ENCODE peak calls at places on chromosome 12, in four cellular contexts. K is HEK293T, Q is HepG2, N is GM12878. S is an unnamed sample.

GRCh38 chr12:118126119-118126757 is 9.7 kb upstream of the PEBP1 start:
- DNase-seq in K (no peak), Q (peak), N (no peak), S (no peak)

GRCh38 chr12:51171884-51172514 is 936 bp downstream of the TFCP2 start:
- DNase-seq in K (no peak), Q (peak), N (peak), S (peak)

GRCh38 chr12:57983150-57983857 is 41.9 kb downstream of the ATP23 start:
- DNase-seq in K (peak), Q (peak), N (no peak), S (no peak)

GRCh38 chr12:22874151-22874550 is 249.2 kb downstream of the ETNK1 start:
- DNase-seq in K (no peak), Q (no peak), N (no peak), S (no peak)

GRCh38 chr12:51051787-51052186 is 3.7 kb downstream of the LETMD1 start:
- DNase-seq in K (no peak), Q (no peak), N (no peak), S (no peak)

GRCh38 chr12:121451931-121452330 is 52.0 kb downstream of the RNF34 start:
- DNase-seq in K (no peak), Q (no peak), N (no peak), S (no peak)

GRCh38 chr12:58575281-58575680 is 345.0 kb downstream of the LRIG3 start:
- DNase-seq in K (no peak), Q (no peak), N (no peak), S (no peak)

GRCh38 chr12:105192624-105193225 is 43.2 kb downstream of the APPL2 start:
- DNase-seq in K (no peak), Q (no peak), N (no peak), S (no peak)

GRCh38 chr12:15763336-15763735 is 25.9 kb downstream of the EPS8 start:
- DNase-seq in K (no peak), Q (no peak), N (no peak), S (no peak)

GRCh38 chr12:9404469-9405260 is 196.5 kb upstream of the PZP start:
- DNase-seq in K (no peak), Q (no peak), N (no peak), S (no peak)

GRCh38 chr12:69151254-69151751 is 88.1 kb upstream of the CPSF6 start:
- DNase-seq in K (no peak), Q (no peak), N (no peak), S (no peak)

GRCh38 chr12:49293056-49293956 is 1.6 kb upstream of the PRPH start:
- DNase-seq in K (no peak), Q (no peak), N (no peak), S (no peak)

GRCh38 chr12:8648598-8649205 is 13.9 kb downstream of the MFAP5 start:
- DNase-seq in K (no peak), Q (no peak), N (peak), S (no peak)

DNA sequence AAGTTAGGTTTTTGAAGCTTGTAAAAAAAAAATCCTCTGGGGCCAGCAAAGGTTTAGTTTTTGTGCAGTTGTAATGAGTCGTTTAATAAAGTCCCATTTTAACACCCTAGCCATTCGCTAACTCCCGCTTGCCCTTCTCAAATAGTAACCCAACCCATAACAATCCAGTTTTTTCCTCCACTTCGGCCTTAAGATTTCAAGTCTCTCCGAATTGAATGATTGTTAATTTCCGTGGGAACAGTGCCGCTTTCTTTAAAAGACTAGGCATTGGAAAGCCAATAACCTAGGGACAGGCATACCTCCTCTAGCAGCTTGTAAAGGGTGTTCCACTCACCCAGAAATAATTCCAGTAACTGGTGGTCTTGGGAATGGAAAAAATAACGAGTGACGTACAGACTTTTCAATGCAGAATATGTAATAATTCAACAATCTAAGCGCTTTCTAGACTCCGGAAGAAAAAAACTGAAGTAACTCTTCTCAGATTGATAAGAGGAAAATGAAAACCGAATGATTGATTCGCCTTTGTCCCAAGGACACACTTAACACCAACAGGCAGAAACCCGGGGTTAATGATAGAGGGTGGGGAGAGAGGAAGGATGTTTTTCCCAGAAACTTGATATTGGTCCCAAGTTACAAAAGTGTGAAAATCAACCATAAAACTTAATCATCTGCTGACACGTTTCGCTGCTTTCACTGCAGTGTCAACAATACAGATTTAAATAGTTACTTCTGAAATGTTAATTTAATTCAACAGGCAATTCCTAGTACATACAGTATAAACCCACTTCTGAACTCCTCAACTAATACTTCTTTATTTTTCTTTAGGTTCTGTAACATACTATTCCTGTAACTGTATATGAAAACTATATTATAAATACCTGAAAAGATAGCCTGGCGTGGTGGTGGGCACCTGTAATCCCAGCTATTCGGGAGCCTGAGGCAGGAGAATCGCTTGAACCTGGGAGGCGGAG is 1.0 kb upstream of the SINHCAF start:
- DNase-seq in K (no peak), Q (no peak), N (no peak), S (no peak)
- TF ChIP-seq FOXK2 in K (no peak), Q (no peak), N (no peak), S (no peak)

DNA sequence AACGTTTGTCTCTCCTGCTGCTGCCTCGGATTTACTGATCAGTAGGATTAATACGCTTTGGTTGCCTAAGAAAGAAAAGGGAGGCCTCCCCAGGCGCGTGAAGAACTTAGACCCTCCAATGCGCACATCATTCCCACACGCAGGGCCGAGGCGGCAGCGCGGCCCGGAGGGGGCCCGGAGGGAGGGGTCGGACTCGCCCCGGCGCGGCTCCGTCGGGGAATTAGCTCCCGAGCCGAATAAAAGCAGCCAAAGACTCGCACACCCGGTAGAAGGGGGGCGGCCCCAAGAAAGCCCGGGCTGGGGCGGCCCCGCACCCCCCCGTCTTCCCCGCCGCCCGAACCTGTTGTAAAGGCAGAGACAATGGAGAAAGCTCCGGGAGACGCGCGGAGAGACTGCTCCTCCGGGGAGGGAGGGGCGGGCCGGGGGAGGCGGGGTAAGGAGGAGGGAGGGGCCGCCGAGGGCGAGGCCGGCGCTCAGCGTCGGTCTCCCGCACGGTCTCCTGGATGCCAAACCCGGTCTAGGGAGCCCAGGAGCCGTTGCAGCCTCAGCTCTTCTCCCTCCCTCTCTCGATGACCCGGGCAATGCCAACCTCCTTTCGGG is at the start of gene NELL2:
- DNase-seq in K (peak), Q (no peak), N (no peak), S (peak)
- TF ChIP-seq FOXK2 in K (no peak), Q (no peak), N (no peak), S (no peak)

DNA sequence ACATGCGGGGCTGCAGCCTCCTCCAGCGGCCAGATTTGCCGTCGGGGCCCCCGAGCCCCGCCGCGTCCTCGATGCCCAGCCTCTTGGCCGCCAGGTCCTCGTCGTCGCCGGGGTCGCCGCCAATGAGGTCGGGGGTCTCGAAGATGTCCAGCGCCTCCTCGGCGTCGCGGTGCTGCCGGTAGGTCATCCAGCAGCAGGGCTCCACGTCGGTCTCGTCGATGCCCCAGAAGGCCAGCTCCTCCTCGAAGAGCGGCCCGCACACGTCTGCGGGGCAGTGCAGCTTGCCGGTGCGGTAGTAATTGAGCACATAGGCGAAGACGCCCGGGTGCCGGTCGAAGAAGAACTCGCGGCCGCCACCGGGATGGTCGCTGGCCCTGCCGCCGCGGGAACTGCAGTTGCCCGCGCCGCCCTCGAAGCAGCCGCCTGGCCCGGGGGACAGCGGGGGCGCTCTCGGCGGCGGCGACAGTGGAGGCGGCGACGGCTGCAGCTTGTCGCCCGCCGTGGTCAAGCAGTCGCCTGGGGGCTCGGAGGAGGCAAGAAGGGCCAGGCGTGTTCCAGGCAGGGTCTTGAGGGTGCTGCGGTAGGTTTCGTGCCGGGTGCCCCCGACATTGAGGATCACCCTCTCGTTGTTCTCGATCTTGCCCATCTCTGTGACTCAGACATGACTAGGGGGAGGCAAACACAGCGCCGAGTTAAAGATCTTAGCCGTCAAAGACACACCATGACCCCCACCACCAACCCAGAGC is 2.1 kb downstream of the KCNC2 start:
- DNase-seq in K (no peak), Q (no peak), N (no peak), S (no peak)
- TF ChIP-seq FOXK2 in K (no peak), Q (no peak), N (no peak), S (no peak)

GRCh38 chr12:1741154-1741949 is 50.5 kb downstream of the ADIPOR2 start:
- DNase-seq in K (no peak), Q (peak), N (no peak), S (no peak)
- TF ChIP-seq FOXK2 in K (no peak), Q (no peak), N (no peak), S (no peak)

GRCh38 chr12:45379261-45379660 is 163.4 kb downstream of the ANO6 start:
- DNase-seq in K (no peak), Q (no peak), N (no peak), S (no peak)
- TF ChIP-seq FOXK2 in K (no peak), Q (no peak), N (no peak), S (no peak)

GRCh38 chr12:119624971-119625370 is 31.4 kb downstream of the TMEM233 start:
- DNase-seq in K (no peak), Q (no peak), N (no peak), S (no peak)
- TF ChIP-seq FOXK2 in K (no peak), Q (no peak), N (no peak), S (no peak)

GRCh38 chr12:80406253-80406652 is 37.8 kb upstream of the PTPRQ start:
- DNase-seq in K (no peak), Q (no peak), N (no peak), S (no peak)

GRCh38 chr12:80404629-80405028 is 39.4 kb upstream of the PTPRQ start:
- DNase-seq in K (no peak), Q (no peak), N (no peak), S (no peak)

GRCh38 chr12:80400591-80400991 is 43.4 kb upstream of the PTPRQ start:
- DNase-seq in K (no peak), Q (no peak), N (no peak), S (no peak)
- TF ChIP-seq FOXK2 in K (no peak), Q (no peak), N (no peak), S (no peak)

GRCh38 chr12:115354007-115354452 is 670.1 kb upstream of the TBX3 start:
- DNase-seq in K (no peak), Q (peak), N (no peak), S (no peak)
- TF ChIP-seq FOXK2 in K (no peak), Q (no peak), N (no peak), S (no peak)

GRCh38 chr12:78290606-78291345 is 460.1 kb downstream of the NAV3 start:
- DNase-seq in K (no peak), Q (peak), N (no peak), S (no peak)
- TF ChIP-seq FOXK2 in K (no peak), Q (no peak), N (no peak), S (no peak)

GRCh38 chr12:20305470-20305869 is 62.9 kb upstream of the PDE3A start:
- DNase-seq in K (no peak), Q (no peak), N (no peak), S (no peak)
- TF ChIP-seq FOXK2 in K (no peak), Q (no peak), N (no peak), S (no peak)